ENCODE peak calls at places on chromosomes 12 and 14, in four cellular contexts. One of them, this sample, is unnamed.

GRCh38 chr14:59632381-59632780 is 55.8 kb upstream of the CCDC175 start:
- DNase-seq in HFFc6: no peak
- DNase-seq in BJ: no peak
- DNase-seq in neural progenitor cell: peak
- DNase-seq in this sample: no peak

GRCh38 chr12:2686280-2686646 is 108.5 kb upstream of the FKBP4 start:
- DNase-seq in HFFc6: no peak
- DNase-seq in BJ: no peak
- DNase-seq in neural progenitor cell: no peak
- DNase-seq in this sample: no peak

GRCh38 chr14:30710870-30711269 is 88.8 kb downstream of the SCFD1 start:
- DNase-seq in HFFc6: peak
- DNase-seq in BJ: peak
- DNase-seq in neural progenitor cell: no peak
- DNase-seq in this sample: peak

GRCh38 chr12:92971869-92972524 is 42.9 kb upstream of the EEA1 start:
- DNase-seq in HFFc6: peak
- DNase-seq in BJ: peak
- DNase-seq in neural progenitor cell: no peak
- DNase-seq in this sample: peak

GRCh38 chr12:76611533-76611932 is 52.0 kb upstream of the OSBPL8 start:
- DNase-seq in HFFc6: peak
- DNase-seq in BJ: peak
- DNase-seq in neural progenitor cell: no peak
- DNase-seq in this sample: peak

GRCh38 chr14:104460920-104461651 is 118.5 kb upstream of the C14orf180 start:
- DNase-seq in HFFc6: no peak
- DNase-seq in BJ: no peak
- DNase-seq in neural progenitor cell: peak
- DNase-seq in this sample: no peak

GRCh38 chr14:105332352-105332874 is 17.9 kb downstream of the PACS2 start:
- DNase-seq in HFFc6: no peak
- DNase-seq in BJ: no peak
- DNase-seq in neural progenitor cell: no peak
- DNase-seq in this sample: no peak

GRCh38 chr12:62722971-62723680 is 211.8 kb downstream of the PPM1H start:
- DNase-seq in HFFc6: no peak
- DNase-seq in BJ: no peak
- DNase-seq in neural progenitor cell: no peak
- DNase-seq in this sample: no peak

GRCh38 chr12:120798696-120799095 is 73.1 kb downstream of the ACADS start:
- DNase-seq in HFFc6: no peak
- DNase-seq in BJ: no peak
- DNase-seq in neural progenitor cell: no peak
- DNase-seq in this sample: no peak

GRCh38 chr12:110508071-110508586 is 6.0 kb downstream of the RAD9B start:
- DNase-seq in HFFc6: no peak
- DNase-seq in BJ: no peak
- DNase-seq in neural progenitor cell: no peak
- DNase-seq in this sample: no peak

GRCh38 chr12:57893460-57894353 is 47.2 kb upstream of the CTDSP2 start:
- DNase-seq in HFFc6: peak
- DNase-seq in BJ: peak
- DNase-seq in neural progenitor cell: peak
- DNase-seq in this sample: peak

GRCh38 chr12:118447181-118447580 is 70.8 kb downstream of the SUDS3 start:
- DNase-seq in HFFc6: no peak
- DNase-seq in BJ: no peak
- DNase-seq in neural progenitor cell: no peak
- DNase-seq in this sample: no peak

GRCh38 chr12:118448341-118448740 is 72.0 kb downstream of the SUDS3 start:
- DNase-seq in HFFc6: no peak
- DNase-seq in BJ: no peak
- DNase-seq in neural progenitor cell: no peak
- DNase-seq in this sample: no peak

GRCh38 chr12:118446247-118446646 is 69.9 kb downstream of the SUDS3 start:
- DNase-seq in HFFc6: no peak
- DNase-seq in BJ: no peak
- DNase-seq in neural progenitor cell: no peak
- DNase-seq in this sample: no peak
- TF ChIP-seq CTCF in HFFc6: peak
- TF ChIP-seq CTCF in BJ: no peak
- TF ChIP-seq CTCF in neural progenitor cell: peak
- TF ChIP-seq CTCF in this sample: no peak

DNA sequence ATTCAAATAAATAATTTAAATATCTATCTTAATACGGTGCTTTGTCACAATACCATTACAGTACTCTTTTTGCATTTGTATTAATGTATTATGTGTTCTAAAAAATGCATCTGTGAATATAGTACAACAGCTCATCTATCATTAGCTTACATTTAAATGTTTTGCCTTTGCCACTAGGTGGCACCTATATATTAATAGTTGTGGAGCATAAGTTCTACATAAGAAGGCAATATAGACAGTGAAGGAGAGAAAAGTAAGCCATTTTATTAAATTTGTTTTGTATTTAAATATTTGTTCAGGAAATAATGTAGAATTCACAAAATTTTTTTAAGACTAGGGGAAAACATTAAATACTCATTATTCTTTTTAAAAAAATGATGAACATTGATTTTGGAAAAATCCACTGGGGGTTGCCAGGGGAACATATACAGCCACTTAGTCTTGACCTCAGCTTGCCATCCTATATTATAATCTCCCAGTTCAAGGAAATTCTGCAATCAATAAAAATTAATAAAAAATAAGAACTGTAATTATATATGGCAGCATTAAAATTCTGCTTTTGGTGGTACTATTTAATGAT is 9.8 kb downstream of the CCER1 start:
- DNase-seq in HFFc6: peak
- DNase-seq in BJ: no peak
- DNase-seq in neural progenitor cell: peak
- DNase-seq in this sample: no peak
- TF ChIP-seq CTCF in HFFc6: peak
- TF ChIP-seq CTCF in BJ: peak
- TF ChIP-seq CTCF in neural progenitor cell: peak
- TF ChIP-seq CTCF in this sample: peak

GRCh38 chr14:102913341-102914211 is 8.9 kb upstream of the AMN start:
- DNase-seq in HFFc6: no peak
- DNase-seq in BJ: no peak
- DNase-seq in neural progenitor cell: no peak
- DNase-seq in this sample: no peak
- TF ChIP-seq CTCF in HFFc6: peak
- TF ChIP-seq CTCF in BJ: no peak
- TF ChIP-seq CTCF in neural progenitor cell: no peak
- TF ChIP-seq CTCF in this sample: no peak

GRCh38 chr12:19761465-19761864 is 322.2 kb downstream of the AEBP2 start:
- DNase-seq in HFFc6: no peak
- DNase-seq in BJ: no peak
- DNase-seq in neural progenitor cell: no peak
- DNase-seq in this sample: no peak

GRCh38 chr12:19760611-19761010 is 321.3 kb downstream of the AEBP2 start:
- DNase-seq in HFFc6: no peak
- DNase-seq in BJ: no peak
- DNase-seq in neural progenitor cell: no peak
- DNase-seq in this sample: no peak

GRCh38 chr12:19755141-19755540 is 315.8 kb downstream of the AEBP2 start:
- DNase-seq in HFFc6: no peak
- DNase-seq in BJ: no peak
- DNase-seq in neural progenitor cell: no peak
- DNase-seq in this sample: no peak

GRCh38 chr12:19759229-19759628 is 319.9 kb downstream of the AEBP2 start:
- DNase-seq in HFFc6: peak
- DNase-seq in BJ: peak
- DNase-seq in neural progenitor cell: no peak
- DNase-seq in this sample: no peak

GRCh38 chr12:19757317-19757877 is 318.1 kb downstream of the AEBP2 start:
- DNase-seq in HFFc6: peak
- DNase-seq in BJ: no peak
- DNase-seq in neural progenitor cell: peak
- DNase-seq in this sample: no peak
- TF ChIP-seq CTCF in HFFc6: peak
- TF ChIP-seq CTCF in BJ: peak
- TF ChIP-seq CTCF in neural progenitor cell: peak
- TF ChIP-seq CTCF in this sample: peak

DNA sequence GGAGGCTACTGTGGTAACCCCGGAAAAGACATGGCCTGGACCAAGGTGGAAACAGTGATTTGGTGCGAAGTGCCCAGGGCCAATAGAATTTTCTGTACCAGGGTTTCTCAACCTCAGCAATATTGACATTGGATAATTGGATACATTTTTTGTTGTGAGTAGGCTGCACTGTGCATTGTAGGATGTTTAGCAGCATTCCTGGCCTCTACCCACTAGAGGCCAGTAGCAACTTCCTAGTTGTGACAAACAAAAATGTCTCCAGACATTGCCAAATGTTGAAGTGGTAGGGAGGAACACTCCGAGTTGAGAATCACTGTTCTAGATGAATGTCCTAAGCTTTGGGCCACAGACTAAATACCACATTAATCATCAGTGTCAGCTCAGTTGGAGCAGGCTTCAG is 6.2 kb upstream of the CGRRF1 start:
- DNase-seq in HFFc6: peak
- DNase-seq in BJ: no peak
- DNase-seq in neural progenitor cell: no peak
- DNase-seq in this sample: no peak
- TF ChIP-seq CTCF in HFFc6: peak
- TF ChIP-seq CTCF in BJ: peak
- TF ChIP-seq CTCF in neural progenitor cell: peak
- TF ChIP-seq CTCF in this sample: peak

GRCh38 chr12:27778206-27778605 is 1.8 kb upstream of the KLHL42 start:
- DNase-seq in HFFc6: no peak
- DNase-seq in BJ: no peak
- DNase-seq in neural progenitor cell: no peak
- DNase-seq in this sample: no peak

GRCh38 chr12:27780612-27781408 is 774 bp upstream of the MANSC4 start:
- DNase-seq in HFFc6: peak
- DNase-seq in BJ: no peak
- DNase-seq in neural progenitor cell: peak
- DNase-seq in this sample: no peak

GRCh38 chr12:27781680-27782079 is 1.6 kb upstream of the MANSC4 start:
- DNase-seq in HFFc6: no peak
- DNase-seq in BJ: no peak
- DNase-seq in neural progenitor cell: no peak
- DNase-seq in this sample: no peak

GRCh38 chr12:27779416-27779815 is 617 bp upstream of the KLHL42 start:
- DNase-seq in HFFc6: no peak
- DNase-seq in BJ: no peak
- DNase-seq in neural progenitor cell: peak
- DNase-seq in this sample: no peak

GRCh38 chr12:27779837-27780611 is at the start of the genes KLHL42 and MANSC4:
- DNase-seq in HFFc6: peak
- DNase-seq in BJ: peak
- DNase-seq in neural progenitor cell: peak
- DNase-seq in this sample: no peak
- TF ChIP-seq CTCF in HFFc6: peak
- TF ChIP-seq CTCF in BJ: no peak
- TF ChIP-seq CTCF in neural progenitor cell: peak
- TF ChIP-seq CTCF in this sample: peak

DNA sequence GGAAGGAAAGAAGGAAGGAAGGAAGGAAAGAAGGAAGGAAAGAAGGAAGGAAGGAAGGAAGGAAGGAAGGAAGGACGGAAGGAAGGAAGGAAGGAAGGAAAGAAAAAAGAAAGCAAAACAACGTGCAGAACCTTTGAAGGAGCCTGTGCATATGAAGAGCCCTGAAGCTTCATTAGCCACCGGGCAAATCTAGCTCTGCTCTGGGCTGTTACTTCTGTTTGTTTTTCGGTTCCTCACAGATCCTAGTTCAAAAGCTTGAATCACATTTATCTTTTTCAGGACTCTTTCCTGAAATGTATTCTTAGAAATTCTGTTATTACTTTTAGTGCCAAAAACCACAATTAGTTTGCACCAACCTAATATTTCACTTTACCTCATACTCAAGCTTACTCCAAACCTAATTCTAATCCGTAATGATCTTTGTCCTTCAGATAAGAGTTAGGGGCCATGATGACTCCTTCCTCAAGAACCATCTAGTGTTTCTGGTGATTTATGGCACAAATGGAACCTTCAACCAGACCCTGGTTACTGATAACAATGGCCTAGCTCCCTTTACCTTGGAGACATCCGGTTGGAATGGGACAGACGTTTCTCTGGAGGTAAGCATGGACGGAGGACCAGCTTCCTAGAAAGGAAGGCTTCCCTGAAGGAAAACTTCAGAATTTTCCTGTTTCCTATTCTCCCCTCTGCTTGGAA is 18.7 kb downstream of the A2ML1 start:
- DNase-seq in HFFc6: no peak
- DNase-seq in BJ: no peak
- DNase-seq in neural progenitor cell: no peak
- DNase-seq in this sample: no peak
- TF ChIP-seq CTCF in HFFc6: no peak
- TF ChIP-seq CTCF in BJ: no peak
- TF ChIP-seq CTCF in neural progenitor cell: no peak
- TF ChIP-seq CTCF in this sample: no peak

GRCh38 chr14:37596790-37597189 is 1.4 kb downstream of the TTC6 start:
- DNase-seq in HFFc6: no peak
- DNase-seq in BJ: no peak
- DNase-seq in neural progenitor cell: peak
- DNase-seq in this sample: no peak

GRCh38 chr14:37598085-37598972 is 2.9 kb downstream of the TTC6 start:
- DNase-seq in HFFc6: no peak
- DNase-seq in BJ: no peak
- DNase-seq in neural progenitor cell: peak
- DNase-seq in this sample: no peak

GRCh38 chr14:37598973-37599526 is 3.6 kb downstream of the TTC6 start:
- DNase-seq in HFFc6: no peak
- DNase-seq in BJ: no peak
- DNase-seq in neural progenitor cell: peak
- DNase-seq in this sample: no peak

GRCh38 chr14:37595809-37596595 is 573 bp downstream of the TTC6 start:
- DNase-seq in HFFc6: no peak
- DNase-seq in BJ: no peak
- DNase-seq in neural progenitor cell: peak
- DNase-seq in this sample: no peak

GRCh38 chr14:37597538-37598084 is 2.2 kb downstream of the TTC6 start:
- DNase-seq in HFFc6: no peak
- DNase-seq in BJ: no peak
- DNase-seq in neural progenitor cell: peak
- DNase-seq in this sample: no peak
- TF ChIP-seq CTCF in HFFc6: peak
- TF ChIP-seq CTCF in BJ: peak
- TF ChIP-seq CTCF in neural progenitor cell: peak
- TF ChIP-seq CTCF in this sample: peak

GRCh38 chr12:32084753-32085152 is 21.9 kb upstream of the BICD1 start:
- DNase-seq in HFFc6: no peak
- DNase-seq in BJ: no peak
- DNase-seq in neural progenitor cell: no peak
- DNase-seq in this sample: no peak
- TF ChIP-seq CTCF in HFFc6: no peak
- TF ChIP-seq CTCF in BJ: no peak
- TF ChIP-seq CTCF in neural progenitor cell: no peak
- TF ChIP-seq CTCF in this sample: no peak

DNA sequence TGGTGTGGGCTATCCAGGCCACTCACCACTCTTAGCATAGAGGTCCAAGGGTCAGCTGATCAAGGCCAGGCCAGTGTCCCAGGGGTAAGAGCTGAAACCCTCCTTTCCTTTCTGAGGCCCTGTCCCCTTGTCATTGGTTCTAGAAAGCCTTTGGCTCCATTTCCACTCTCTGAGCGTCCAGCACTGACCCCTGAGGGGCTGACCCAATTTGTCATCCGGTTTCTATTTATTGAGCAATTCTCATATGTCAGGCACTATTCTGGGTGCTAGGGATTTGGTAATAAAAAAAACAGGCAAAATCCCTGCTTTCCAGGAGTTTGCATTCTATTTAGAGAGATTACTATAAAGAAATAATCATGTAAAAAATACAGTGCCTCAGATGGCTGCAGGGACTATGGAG is 3.4 kb downstream of the KRT77 start:
- DNase-seq in HFFc6: no peak
- DNase-seq in BJ: no peak
- DNase-seq in neural progenitor cell: no peak
- DNase-seq in this sample: no peak
- TF ChIP-seq CTCF in HFFc6: no peak
- TF ChIP-seq CTCF in BJ: no peak
- TF ChIP-seq CTCF in neural progenitor cell: no peak
- TF ChIP-seq CTCF in this sample: no peak